ENCODE peak calls at places on chromosomes 12 and 14, in six cellular contexts. S, D, W, B, V and O are unnamed samples.

GRCh38 chr12:27474344-27474743 is 27.8 kb downstream of the SMCO2 start:
- DNase-seq in S (no peak), D (peak), W (no peak), B (no peak), V (peak), O (no peak)

GRCh38 chr12:82574191-82574590 is 112.5 kb upstream of the TMTC2 start:
- DNase-seq in S (no peak), D (no peak), W (no peak), B (no peak), V (no peak), O (no peak)

GRCh38 chr12:53726342-53726741 is 910 bp downstream of the CALCOCO1 start:
- DNase-seq in S (no peak), D (peak), W (no peak), B (no peak), V (no peak), O (no peak)

GRCh38 chr12:31959701-31960391 is 631 bp downstream of the RESF1 start:
- DNase-seq in S (peak), D (peak), W (peak), B (no peak), V (peak), O (peak)

GRCh38 chr14:91377700-91378652 is 39.6 kb downstream of the CCDC88C start:
- DNase-seq in S (no peak), D (no peak), W (peak), B (no peak), V (no peak), O (no peak)

GRCh38 chr14:102544745-102545460 is 35.3 kb upstream of the ANKRD9 start:
- DNase-seq in S (no peak), D (no peak), W (peak), B (peak), V (no peak), O (no peak)

GRCh38 chr14:24337824-24338175 is 2.0 kb downstream of the RIPK3 start:
- DNase-seq in S (no peak), D (no peak), W (no peak), B (no peak), V (no peak), O (no peak)

GRCh38 chr12:50053583-50053982 is 3.8 kb upstream of the ASIC1 start:
- DNase-seq in S (no peak), D (no peak), W (no peak), B (no peak), V (no peak), O (no peak)

GRCh38 chr12:13044859-13045384 is 741 bp downstream of the FAM234B start:
- DNase-seq in S (no peak), D (no peak), W (no peak), B (no peak), V (peak), O (no peak)

GRCh38 chr14:80188571-80188970 is 22.7 kb downstream of the DIO2 start:
- DNase-seq in S (no peak), D (no peak), W (no peak), B (no peak), V (no peak), O (no peak)

GRCh38 chr12:34396861-34397590 is 374.7 kb downstream of the ALG10 start:
- DNase-seq in S (no peak), D (no peak), W (no peak), B (peak), V (no peak), O (peak)

GRCh38 chr12:100554608-100555077 is 18.8 kb upstream of the GAS2L3 start:
- DNase-seq in S (no peak), D (peak), W (no peak), B (no peak), V (peak), O (no peak)

GRCh38 chr14:105092124-105092911 is 27.1 kb upstream of the GPR132 start:
- DNase-seq in S (no peak), D (no peak), W (peak), B (no peak), V (peak), O (no peak)

GRCh38 chr12:130951636-130952035 is 2.1 kb upstream of the ADGRD1 start:
- DNase-seq in S (no peak), D (no peak), W (no peak), B (no peak), V (no peak), O (no peak)

GRCh38 chr14:92712654-92713051 is 35.8 kb downstream of the LGMN start:
- DNase-seq in S (no peak), D (no peak), W (no peak), B (no peak), V (no peak), O (no peak)

GRCh38 chr14:99944241-99944651 is 121.0 kb upstream of the EVL start:
- DNase-seq in S (no peak), D (no peak), W (peak), B (no peak), V (no peak), O (no peak)

GRCh38 chr12:89166525-89166934 is 185.8 kb downstream of the DUSP6 start:
- DNase-seq in S (no peak), D (peak), W (no peak), B (no peak), V (peak), O (no peak)

GRCh38 chr12:1517734-1518485 is 76.5 kb downstream of the FBXL14 start:
- DNase-seq in S (no peak), D (no peak), W (no peak), B (no peak), V (no peak), O (no peak)

GRCh38 chr14:100565650-100566049 is 21.6 kb downstream of the BEGAIN start:
- DNase-seq in S (no peak), D (no peak), W (no peak), B (no peak), V (no peak), O (no peak)

GRCh38 chr12:104763163-104763805 is 194.8 kb downstream of the SLC41A2 start:
- DNase-seq in S (no peak), D (peak), W (no peak), B (no peak), V (no peak), O (no peak)

GRCh38 chr12:5520831-5521230 is 88.9 kb downstream of the NTF3 start:
- DNase-seq in S (no peak), D (no peak), W (no peak), B (no peak), V (no peak), O (no peak)

GRCh38 chr14:101072945-101073597 is 169.5 kb upstream of the RTL1 start:
- DNase-seq in S (no peak), D (peak), W (peak), B (peak), V (peak), O (no peak)

GRCh38 chr12:88237954-88238353 is 95.8 kb downstream of the TMTC3 start:
- DNase-seq in S (no peak), D (peak), W (no peak), B (no peak), V (peak), O (no peak)

GRCh38 chr12:101939856-101940265 is 62.5 kb downstream of the DRAM1 start:
- DNase-seq in S (no peak), D (peak), W (peak), B (no peak), V (peak), O (peak)

GRCh38 chr12:106245767-106246166 is 2.1 kb downstream of the CKAP4 start:
- DNase-seq in S (no peak), D (peak), W (peak), B (no peak), V (peak), O (no peak)